ENCODE peak calls at places on chromosomes 3 and 15, in nine cellular contexts. A, L, B, M, S, Q, I, D and V are unnamed samples.

GRCh38 chr15:52282418-52282817 is 13.2 kb downstream of the MYO5C start:
- DNase-seq in D (no peak), A (no peak), I (no peak), M (no peak), L (no peak), Q (no peak), S (no peak), B (no peak), V (no peak)

GRCh38 chr15:29676961-29677402 is 145.3 kb downstream of the TJP1 start:
- DNase-seq in L (no peak), Q (no peak), M (no peak), S (no peak), B (no peak), D (peak; percentile 62), A (no peak), I (peak; percentile 85), V (no peak)

GRCh38 chr3:134872405-134872804 is 77.3 kb downstream of the EPHB1 start:
- DNase-seq in A (no peak), D (no peak), B (no peak), L (no peak), M (no peak), I (no peak), Q (no peak), S (no peak), V (no peak)

GRCh38 chr3:191961529-191961928 is 500.6 kb downstream of the PYDC2 start:
- DNase-seq in L (no peak), Q (no peak), M (no peak), A (no peak), S (no peak), D (no peak), I (no peak), B (no peak), V (no peak)

GRCh38 chr3:182212479-182213076 is 500.9 kb downstream of the SOX2 start:
- DNase-seq in D (peak; percentile 22), Q (no peak), I (no peak), A (peak; percentile 33), L (no peak), B (peak; percentile 96), M (no peak), S (peak; percentile 57), V (peak; percentile 54)

GRCh38 chr3:132378846-132379245 is 38.5 kb upstream of the DNAJC13 start:
- DNase-seq in A (no peak), M (no peak), D (no peak), I (no peak), L (no peak), B (no peak), S (no peak), Q (no peak), V (no peak)

GRCh38 chr3:34956511-34956910 is 682.8 kb upstream of the ARPP21 start:
- DNase-seq in Q (no peak), I (no peak), S (no peak), A (no peak), M (no peak), B (no peak), D (no peak), L (no peak), V (no peak)

GRCh38 chr3:181622365-181622764 is 89.4 kb upstream of the SOX2 start:
- DNase-seq in D (no peak), L (no peak), S (no peak), A (no peak), B (no peak), M (no peak), Q (no peak), I (no peak), V (no peak)

GRCh38 chr3:194306109-194306686 is 44.9 kb downstream of the CPN2 start:
- DNase-seq in S (no peak), I (no peak), D (no peak), M (no peak), B (no peak), A (no peak), L (no peak), Q (no peak), V (no peak)

GRCh38 chr15:44729394-44729913 is 6.9 kb upstream of the TRIM69 start:
- DNase-seq in L (no peak), M (no peak), Q (no peak), B (no peak), A (no peak), I (no peak), S (no peak), D (peak; percentile 18), V (peak; percentile 50)

GRCh38 chr3:8816106-8816505 is 46.7 kb upstream of the OXTR start:
- DNase-seq in S (no peak), D (peak; percentile 48), A (no peak), Q (no peak), B (no peak), I (no peak), L (no peak), M (no peak), V (no peak)

GRCh38 chr15:45802140-45802539 is 167.3 kb downstream of the SQOR start:
- DNase-seq in L (no peak), S (no peak), A (no peak), D (no peak), Q (no peak), M (no peak), B (peak; percentile 51), I (no peak), V (no peak)

GRCh38 chr3:177453087-177453844 is 256.0 kb upstream of the TBL1XR1 start:
- DNase-seq in I (no peak), S (no peak), M (no peak), L (no peak), B (no peak), A (no peak), D (no peak), Q (no peak), V (no peak)

GRCh38 chr3:177451277-177451880 is 254.1 kb upstream of the TBL1XR1 start:
- DNase-seq in Q (no peak), A (no peak), L (no peak), I (no peak), B (peak; percentile 59), M (no peak), D (no peak), S (no peak), V (no peak)

GRCh38 chr3:177451940-177452484 is 254.7 kb upstream of the TBL1XR1 start:
- DNase-seq in A (no peak), Q (no peak), B (peak; percentile 41), D (peak; percentile 72), S (no peak), M (no peak), L (no peak), I (no peak), V (no peak)

GRCh38 chr3:177448987-177449975 is 252.0 kb upstream of the TBL1XR1 start:
- DNase-seq in L (no peak), I (no peak), A (no peak), M (no peak), Q (no peak), B (peak; percentile 58), D (peak; percentile 78), S (no peak), V (no peak)

GRCh38 chr3:177452487-177452886 is 255.2 kb upstream of the TBL1XR1 start:
- DNase-seq in M (no peak), A (no peak), D (peak; percentile 94), L (no peak), I (no peak), B (no peak), Q (no peak), S (no peak), V (no peak)
- H3K9me3 ChIP-seq in M (no peaks in the 10 kb centered on the region), A (no peaks in the 10 kb centered on the region), D (peaks cover 3% of the 10 kb centered on the region), L (no peaks in the 10 kb centered on the region), I (no peaks in the 10 kb centered on the region), B (no peaks in the 10 kb centered on the region), Q (no peaks in the 10 kb centered on the region), S (peaks cover 6% of the 10 kb centered on the region), V (no peaks in the 10 kb centered on the region)

GRCh38 chr3:105653868-105654267 is 214.9 kb downstream of the CBLB start:
- DNase-seq in Q (no peak), M (no peak), D (no peak), A (no peak), S (no peak), L (no peak), B (no peak), I (no peak), V (no peak)
- TF ChIP-seq POLR2A in Q (no peak), M (no peak), D (no peak), A (no peak), S (no peak), L (no peak), B (no peak), I (no peak), V (no peak)

DNA sequence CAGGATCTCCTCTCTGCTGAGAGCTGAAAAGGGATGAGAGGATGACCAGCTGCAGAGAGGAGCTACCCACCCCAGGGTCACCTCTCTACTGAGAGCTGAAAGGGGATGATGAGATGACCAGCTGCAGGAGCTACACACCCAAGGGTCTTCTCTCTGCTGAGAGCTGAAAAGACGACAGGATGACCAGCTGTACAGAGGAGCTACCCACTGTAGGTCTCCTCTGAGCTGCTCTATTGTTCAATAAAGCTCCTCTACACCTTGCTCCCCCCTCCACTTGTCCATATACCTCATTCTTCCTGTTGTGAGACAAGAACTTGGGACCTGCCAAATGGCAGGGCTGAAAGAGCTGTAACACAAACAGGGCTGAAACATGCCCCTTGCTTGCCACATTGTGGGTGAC is 149.9 kb downstream of the FMN1 start:
- DNase-seq in M (no peak), S (no peak), I (no peak), A (no peak), Q (no peak), L (no peak), B (no peak), D (no peak), V (no peak)
- H3K9me3 ChIP-seq in M (no peaks in the 10 kb centered on the region), S (peaks cover 29% of the 10 kb centered on the region), I (no peaks in the 10 kb centered on the region), A (no peaks in the 10 kb centered on the region), Q (no peaks in the 10 kb centered on the region), L (peaks cover 4% of the 10 kb centered on the region), B (peaks cover 60% of the 10 kb centered on the region), D (peaks cover 6% of the 10 kb centered on the region), V (peaks cover 9% of the 10 kb centered on the region)

GRCh38 chr3:197833930-197834715 is 43.1 kb downstream of the LRCH3 start:
- DNase-seq in A (no peak), L (no peak), S (no peak), D (no peak), Q (no peak), B (no peak), M (no peak), I (no peak), V (no peak)

GRCh38 chr3:197837282-197837681 is 46.2 kb downstream of the LRCH3 start:
- DNase-seq in M (no peak), I (no peak), S (no peak), D (no peak), L (no peak), A (no peak), Q (no peak), B (no peak), V (no peak)

GRCh38 chr3:197836244-197836643 is 45.2 kb downstream of the LRCH3 start:
- DNase-seq in B (no peak), S (no peak), Q (no peak), D (no peak), M (no peak), L (no peak), I (no peak), A (no peak), V (no peak)

GRCh38 chr3:197830967-197831313 is 39.9 kb downstream of the LRCH3 start:
- DNase-seq in Q (no peak), L (no peak), S (no peak), I (no peak), D (no peak), A (no peak), B (no peak), M (no peak), V (no peak)

DNA sequence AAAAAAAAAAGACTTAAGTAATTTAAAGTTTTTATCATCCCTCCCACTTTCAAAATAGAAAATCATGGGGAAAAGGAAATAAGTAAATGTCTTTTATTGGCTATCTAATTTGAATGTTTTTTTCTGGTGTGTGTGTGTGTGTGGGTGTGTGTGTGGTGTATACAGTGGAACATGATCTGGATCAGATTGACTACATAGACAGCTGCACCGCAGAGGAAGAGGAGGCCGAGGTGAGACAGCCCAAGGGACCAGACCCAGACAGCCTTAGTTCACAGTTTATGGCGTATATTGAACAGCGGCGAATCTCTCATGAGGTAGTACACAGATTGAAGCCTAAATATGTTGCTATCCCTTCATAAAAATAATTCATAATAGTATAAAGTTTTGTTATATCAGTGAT is 44.5 kb downstream of the LRCH3 start:
- DNase-seq in S (no peak), D (no peak), L (no peak), I (no peak), B (no peak), A (no peak), M (no peak), Q (no peak), V (no peak)
- TF ChIP-seq POLR2A in S (no peak), D (no peak), L (no peak), I (no peak), B (no peak), A (no peak), M (no peak), Q (no peak), V (no peak)